ENCODE peak calls at places on chromosomes 5 and 9, in seven cellular contexts. J is lower leg skin, C is tibial nerve, Z is ovary, O is testis, U is heart left ventricle, F is body of pancreas. Q is an unnamed sample.

GRCh38 chr9:120177121-120177520 is 402.8 kb downstream of the CDK5RAP2 start:
- DNase-seq in O (no peak), Z (no peak), C (no peak), U (no peak), J (no peak), F (no peak), Q (no peak)

GRCh38 chr9:113579270-113580040 is 115.9 kb downstream of the RGS3 start:
- DNase-seq in J (no peak), C (no peak), Z (no peak), O (no peak), F (peak; percentile 54), U (peak; percentile 79), Q (no peak)

GRCh38 chr5:17005087-17005828 is 69.2 kb upstream of the MYO10 start:
- DNase-seq in C (no peak), Z (no peak), O (no peak), J (no peak), U (no peak), F (no peak), Q (no peak)

GRCh38 chr9:93435386-93435785 is 16.1 kb upstream of the FAM120A start:
- DNase-seq in Z (no peak), C (no peak), J (no peak), U (no peak), O (no peak), F (no peak), Q (no peak)

GRCh38 chr5:31768046-31768445 is 129.1 kb downstream of the PDZD2 start:
- DNase-seq in Z (no peak), U (peak; percentile 59), C (no peak), F (no peak), J (no peak), O (no peak), Q (no peak)

GRCh38 chr9:92328225-92328624 is 2.5 kb downstream of the CENPP start:
- DNase-seq in Z (no peak), U (no peak), O (no peak), J (no peak), C (no peak), F (no peak), Q (no peak)

GRCh38 chr5:67319935-67320725 is 123.5 kb upstream of the CD180 start:
- DNase-seq in O (no peak), U (no peak), C (no peak), F (no peak), J (no peak), Z (no peak), Q (no peak)

GRCh38 chr5:131413605-131414559 is 150.0 kb downstream of the CDC42SE2 start:
- DNase-seq in O (no peak), C (no peak), Z (no peak), F (no peak), U (no peak), J (no peak), Q (no peak)

GRCh38 chr9:89743576-89744254 is 138.9 kb downstream of the GADD45G start:
- DNase-seq in F (no peak), C (no peak), U (no peak), J (no peak), Z (no peak), O (no peak), Q (no peak)

GRCh38 chr5:54135042-54135441 is 175.3 kb downstream of the ARL15 start:
- DNase-seq in O (no peak), C (no peak), Z (no peak), J (no peak), U (no peak), F (no peak), Q (no peak)

GRCh38 chr5:41508186-41508585 is 2.2 kb downstream of the PLCXD3 start:
- DNase-seq in C (no peak), U (no peak), F (no peak), Z (no peak), O (no peak), J (no peak), Q (no peak)

GRCh38 chr9:122406264-122406890 is 35.6 kb downstream of the PTGS1 start:
- DNase-seq in Z (no peak), O (no peak), C (no peak), F (no peak), U (no peak), J (no peak), Q (no peak)

GRCh38 chr9:131043097-131043496 is 34.1 kb downstream of the LAMC3 start:
- DNase-seq in J (no peak), U (no peak), O (no peak), C (no peak), F (no peak), Z (no peak), Q (no peak)

GRCh38 chr5:176831026-176831423 is 20.7 kb downstream of the UNC5A start:
- DNase-seq in C (no peak), J (no peak), F (no peak), U (no peak), Z (no peak), O (no peak), Q (no peak)

GRCh38 chr9:81499571-81499970 is 189.8 kb downstream of the TLE1 start:
- DNase-seq in U (no peak), F (no peak), Z (no peak), C (no peak), O (no peak), J (no peak), Q (no peak)

GRCh38 chr5:136018814-136019777 is 9.7 kb upstream of the TGFBI start:
- DNase-seq in Z (peak; percentile 57), F (no peak), J (peak; percentile 85), C (peak; percentile 94), U (peak; percentile 69), O (peak; percentile 49), Q (peak; percentile 49)

GRCh38 chr9:128473104-128473503 is 17.3 kb downstream of the ODF2 start:
- DNase-seq in C (no peak), J (no peak), Z (no peak), U (no peak), O (no peak), F (no peak), Q (no peak)

GRCh38 chr9:34869390-34869789 is 88.7 kb upstream of the PHF24 start:
- DNase-seq in Z (no peak), C (no peak), U (no peak), J (no peak), O (peak; percentile 48), F (no peak), Q (no peak)

GRCh38 chr5:122751293-122751753 is 23.6 kb upstream of the SNX2 start:
- DNase-seq in Z (no peak), U (no peak), J (no peak), C (no peak), O (no peak), F (no peak), Q (no peak)

GRCh38 chr5:14400085-14400484 is 181.5 kb upstream of the OTULINL start:
- DNase-seq in J (no peak), F (no peak), Z (no peak), O (no peak), U (no peak), C (no peak), Q (no peak)

GRCh38 chr9:4297795-4298254 is 2.0 kb downstream of the GLIS3 start:
- DNase-seq in Z (peak; percentile 85), J (peak; percentile 95), O (peak; percentile 77), F (peak; percentile 77), C (peak; percentile 45), U (peak; percentile 72), Q (peak; percentile 84)
- TF ChIP-seq POLR2A in Z (peak; percentile 55), J (no peak), O (no peak), F (peak; percentile 61), C (no peak), U (peak; percentile 8), Q (peak; percentile 37)

GRCh38 chr9:97636903-97637302 is 3.3 kb downstream of the NCBP1 start:
- DNase-seq in O (no peak), U (no peak), J (no peak), C (no peak), F (no peak), Z (no peak), Q (no peak)

GRCh38 chr9:97633859-97634485 is 351 bp downstream of the NCBP1 start:
- DNase-seq in Z (no peak), C (no peak), J (no peak), O (no peak), U (no peak), F (no peak), Q (no peak)

GRCh38 chr9:97640290-97640689 is 6.7 kb downstream of the NCBP1 start:
- DNase-seq in F (no peak), Z (no peak), U (no peak), J (no peak), C (no peak), O (no peak), Q (no peak)

GRCh38 chr9:97635026-97635425 is 1.4 kb downstream of the NCBP1 start:
- DNase-seq in C (no peak), U (no peak), Z (no peak), F (no peak), O (no peak), J (no peak), Q (no peak)

DNA sequence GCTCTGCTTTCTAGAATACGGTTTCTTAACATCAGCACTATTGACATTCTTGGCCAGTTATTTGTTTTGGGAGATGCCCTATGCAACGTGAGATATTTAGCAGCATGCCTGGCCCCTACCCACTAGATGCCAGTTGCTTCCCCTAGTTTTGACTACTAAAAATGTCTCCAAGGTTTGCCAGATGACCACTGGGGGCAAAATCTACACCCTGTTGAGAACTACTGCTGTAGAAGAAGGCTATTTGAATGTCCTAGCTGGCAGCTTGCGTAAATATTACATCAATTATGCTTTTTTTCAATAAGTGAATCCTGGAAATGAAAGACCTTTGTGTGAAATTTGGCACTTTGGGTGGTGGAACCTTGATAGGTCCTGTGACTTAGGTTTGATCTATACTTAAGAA is 5.0 kb downstream of the NCBP1 start:
- DNase-seq in O (no peak), J (no peak), F (no peak), C (no peak), Z (no peak), U (no peak), Q (no peak)
- TF ChIP-seq CTCF in O (no peak), J (no peak), F (no peak), C (no peak), Z (no peak), U (peak; percentile 15), Q (peak; percentile 10)

DNA sequence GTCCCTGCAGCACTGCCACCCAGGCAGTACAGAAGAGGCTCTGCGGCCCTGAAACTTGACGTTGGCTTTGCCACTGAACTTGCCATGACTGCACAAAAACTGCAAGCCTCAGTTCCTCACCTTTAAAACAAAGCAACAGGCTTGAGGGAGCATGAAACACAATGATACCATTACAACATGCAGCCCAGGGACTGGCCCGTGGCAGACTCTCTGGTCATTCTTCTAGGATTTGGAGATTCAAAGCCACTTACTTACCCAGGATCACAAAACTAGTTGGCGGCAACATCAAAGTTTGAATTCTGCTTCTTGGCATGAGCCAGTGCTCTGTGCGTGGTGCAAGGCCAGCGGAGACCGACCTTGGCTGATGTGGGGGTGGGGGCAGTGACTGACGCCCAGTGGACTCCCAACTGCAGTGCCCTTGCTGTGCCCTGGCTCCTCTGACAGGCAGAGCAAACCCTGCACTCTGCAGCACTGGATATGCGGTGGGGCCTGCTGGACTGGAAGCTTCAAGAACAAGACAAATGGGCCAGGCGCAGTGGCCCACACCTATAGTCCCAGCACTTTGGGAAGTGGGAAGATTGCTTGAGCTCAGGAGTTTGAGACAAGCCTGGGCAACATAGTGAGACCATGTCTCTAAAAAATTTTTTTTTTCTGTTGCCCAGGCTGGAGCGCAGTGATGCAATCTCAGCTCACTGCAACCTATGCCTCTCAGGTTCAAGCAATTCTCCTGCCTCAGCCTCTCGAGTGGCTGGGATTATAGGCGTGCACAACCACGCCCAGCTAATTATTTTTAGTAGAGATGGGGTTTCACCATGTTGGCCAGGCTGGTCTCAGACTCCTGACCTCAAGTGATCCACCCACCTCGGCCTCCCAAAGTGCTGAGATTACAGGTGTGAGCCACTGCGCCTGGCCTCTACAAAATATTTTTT is 18.9 kb downstream of the SQSTM1 start:
- DNase-seq in O (peak; percentile 69), J (no peak), U (peak; percentile 62), F (peak; percentile 87), C (no peak), Z (peak; percentile 23), Q (no peak)
- TF ChIP-seq POLR2A in O (no peak), J (no peak), U (no peak), F (no peak), C (no peak), Z (no peak), Q (no peak)

GRCh38 chr9:126049088-126049487 is 277.5 kb upstream of the MVB12B start:
- DNase-seq in O (no peak), U (no peak), F (no peak), C (no peak), Z (no peak), J (no peak), Q (no peak)
- TF ChIP-seq CTCF in O (no peak), U (no peak), F (no peak), C (no peak), Z (no peak), J (no peak), Q (no peak)